ENCODE peak calls at places on chromosomes 5 and 9, in ten cellular contexts. D, N, W, I, Q, P, Z, X, R and Y are unnamed samples.

GRCh38 chr5:136750507-136750906 is 385.2 kb upstream of the TRPC7 start:
- DNase-seq in P (no peak), R (no peak), I (no peak), N (peak), W (no peak), D (no peak), X (no peak), Q (no peak), Z (no peak), Y (peak)

GRCh38 chr9:29974197-29974596 is 2400.9 kb upstream of the C9orf72 start:
- DNase-seq in N (no peak), R (no peak), Q (no peak), I (no peak), D (no peak), W (no peak), Z (no peak), P (no peak), X (no peak), Y (no peak)

GRCh38 chr9:35688558-35689350 is 971 bp downstream of the TPM2 start:
- DNase-seq in P (no peak), D (peak), X (no peak), W (no peak), I (no peak), Q (peak), Z (no peak), N (peak), R (no peak), Y (peak)

GRCh38 chr5:151144922-151145321 is 12.7 kb downstream of the ANXA6 start:
- DNase-seq in Q (no peak), X (no peak), D (no peak), P (no peak), Z (no peak), N (no peak), I (no peak), W (no peak), R (no peak), Y (no peak)

GRCh38 chr9:132114102-132114707 is 34.5 kb upstream of the MED27 start:
- DNase-seq in W (peak), X (no peak), Q (peak), Z (peak), P (no peak), D (peak), R (no peak), I (peak), N (peak), Y (peak)

GRCh38 chr9:84419203-84419602 is 78.6 kb upstream of the SLC28A3 start:
- DNase-seq in P (no peak), D (peak), W (no peak), N (peak), R (no peak), Z (no peak), X (no peak), I (no peak), Q (no peak), Y (no peak)

GRCh38 chr5:40436535-40437237 is 243.0 kb upstream of the PTGER4 start:
- DNase-seq in W (no peak), D (no peak), P (no peak), R (no peak), Q (no peak), X (no peak), I (no peak), Z (peak), N (no peak), Y (no peak)

GRCh38 chr9:75615284-75615683 is 275.2 kb upstream of the PCSK5 start:
- DNase-seq in P (no peak), I (no peak), Q (no peak), W (no peak), X (no peak), N (no peak), Z (no peak), D (no peak), R (no peak), Y (no peak)

GRCh38 chr9:16598316-16598715 is 272.2 kb downstream of the BNC2 start:
- DNase-seq in D (peak), N (no peak), Q (peak), P (no peak), I (no peak), R (no peak), X (no peak), W (no peak), Z (no peak), Y (no peak)

GRCh38 chr9:116157436-116158138 is 4.0 kb downstream of the PAPPA start:
- DNase-seq in Z (no peak), W (no peak), X (no peak), D (peak), I (no peak), R (no peak), N (peak), P (no peak), Q (peak), Y (no peak)

GRCh38 chr9:109766351-109766750 is 13.6 kb upstream of the PALM2AKAP2 start:
- DNase-seq in R (no peak), D (peak), I (no peak), X (no peak), Z (no peak), W (no peak), Q (no peak), P (no peak), N (peak), Y (peak)

GRCh38 chr5:112525217-112525616 is 106.1 kb upstream of the EPB41L4A start:
- DNase-seq in X (no peak), D (no peak), R (no peak), Z (no peak), N (no peak), Q (no peak), P (no peak), I (no peak), W (no peak), Y (no peak)

GRCh38 chr9:76526026-76526425 is 67.0 kb downstream of the GCNT1 start:
- DNase-seq in P (no peak), N (no peak), W (no peak), Q (no peak), I (peak), Z (no peak), D (no peak), X (no peak), R (no peak), Y (no peak)

GRCh38 chr5:88676637-88677481 is 206.1 kb downstream of the MEF2C start:
- DNase-seq in Q (peak), P (no peak), R (no peak), Z (no peak), X (no peak), D (no peak), N (no peak), W (no peak), I (no peak), Y (no peak)

GRCh38 chr5:133925866-133926488 is 42.4 kb downstream of the C5orf15 start:
- DNase-seq in Z (no peak), I (no peak), P (no peak), N (peak), W (no peak), Q (no peak), R (no peak), D (no peak), X (no peak), Y (no peak)

GRCh38 chr5:41338276-41338675 is 124.9 kb upstream of the C6 start:
- DNase-seq in W (no peak), Q (no peak), P (no peak), Z (no peak), I (no peak), X (no peak), D (no peak), R (no peak), N (no peak), Y (no peak)

GRCh38 chr5:21784487-21784886 is 1068.7 kb downstream of the CDH12 start:
- DNase-seq in I (no peak), N (no peak), D (no peak), P (no peak), Z (no peak), X (no peak), W (no peak), Q (no peak), R (no peak), Y (no peak)

GRCh38 chr5:134240421-134240962 is 14.6 kb upstream of the PPP2CA start:
- DNase-seq in Q (peak), P (no peak), X (no peak), R (no peak), D (peak), W (no peak), N (no peak), I (peak), Z (no peak), Y (peak)

GRCh38 chr9:35996358-35996970 is 38.5 kb upstream of the OR2S2 start:
- DNase-seq in W (no peak), I (no peak), R (no peak), P (no peak), Z (no peak), Q (peak), N (peak), X (no peak), D (peak), Y (no peak)

GRCh38 chr9:95349109-95350038 is 31.9 kb upstream of the FANCC start:
- DNase-seq in N (peak), D (no peak), P (no peak), X (no peak), R (no peak), Q (peak), W (peak), Z (no peak), I (no peak), Y (no peak)

GRCh38 chr5:95984287-95984938 is 22.8 kb upstream of the ELL2 start:
- DNase-seq in D (peak), N (peak), I (no peak), Z (no peak), P (no peak), W (no peak), R (no peak), Q (peak), X (no peak), Y (peak)

GRCh38 chr9:5430912-5431311 is 6.8 kb downstream of the PLGRKT start:
- DNase-seq in D (no peak), N (no peak), X (no peak), R (no peak), Z (no peak), I (no peak), W (no peak), Q (no peak), P (no peak), Y (no peak)

GRCh38 chr9:7320139-7320538 is 479.4 kb downstream of the DMAC1 start:
- DNase-seq in X (no peak), P (no peak), W (no peak), I (no peak), N (peak), Q (peak), D (peak), Z (no peak), R (no peak), Y (peak)

GRCh38 chr5:97224112-97224750 is 41.2 kb upstream of the RIOK2 start:
- DNase-seq in P (no peak), W (no peak), X (no peak), Z (no peak), D (peak), N (peak), Q (peak), I (no peak), R (no peak), Y (no peak)

GRCh38 chr9:79663878-79664277 is 92.1 kb downstream of the TLE4 start:
- DNase-seq in I (no peak), W (no peak), Q (no peak), X (no peak), D (no peak), N (no peak), R (no peak), Z (no peak), P (no peak), Y (no peak)

GRCh38 chr9:35932732-35933131 is 23.4 kb downstream of the SPAAR start:
- DNase-seq in N (no peak), Z (no peak), D (no peak), R (no peak), Q (no peak), I (no peak), X (no peak), W (no peak), P (no peak), Y (no peak)

GRCh38 chr5:68271124-68271523 is 55.6 kb downstream of the PIK3R1 start:
- DNase-seq in R (no peak), Q (no peak), W (no peak), N (no peak), I (no peak), D (no peak), P (no peak), Z (no peak), X (no peak), Y (no peak)

GRCh38 chr9:109499631-109500120 is 1.6 kb upstream of the PTPN3 start:
- DNase-seq in I (peak), N (peak), P (no peak), Z (no peak), W (peak), D (peak), X (no peak), R (peak), Q (peak), Y (peak)

GRCh38 chr9:113427629-113428028 is 17.1 kb downstream of the C9orf43 start:
- DNase-seq in Z (no peak), X (no peak), R (no peak), I (no peak), P (no peak), W (no peak), D (peak), N (peak), Q (no peak), Y (no peak)

GRCh38 chr5:7869474-7870136 is 657 bp downstream of the MTRR start:
- DNase-seq in X (no peak), R (no peak), I (no peak), D (no peak), P (no peak), N (peak), Q (peak), W (no peak), Z (peak), Y (peak)

GRCh38 chr5:157295247-157295646 is 29.3 kb downstream of the CYFIP2 start:
- DNase-seq in W (no peak), I (no peak), R (no peak), Q (no peak), P (no peak), X (no peak), N (no peak), Z (no peak), D (no peak), Y (no peak)

GRCh38 chr9:1018121-1018520 is 32.0 kb upstream of the DMRT2 start:
- DNase-seq in X (no peak), R (no peak), Z (no peak), Q (no peak), W (no peak), I (peak), N (no peak), P (no peak), D (peak), Y (no peak)

GRCh38 chr5:36298546-36298945 is 3.2 kb downstream of the RANBP3L start:
- DNase-seq in Z (no peak), P (no peak), D (peak), N (no peak), Q (no peak), X (no peak), R (no peak), W (no peak), I (no peak), Y (no peak)